ENCODE peak calls at places on chromosomes 7 and 10, in seven cellular contexts. One of them, this sample, is unnamed.

GRCh38 chr10:29529146-29529545 is 105.6 kb downstream of the SVIL start:
- DNase-seq in H7: no peak
- DNase-seq in G401: no peak
- DNase-seq in ecto neural progenitor cell: no peak
- DNase-seq in KBM-7: no peak
- DNase-seq in A549: no peak
- DNase-seq in GM04504: no peak
- DNase-seq in this sample: no peak

GRCh38 chr10:86658751-86659150 is 4.4 kb downstream of the OPN4 start:
- DNase-seq in H7: peak; percentile 28
- DNase-seq in G401: no peak
- DNase-seq in ecto neural progenitor cell: no peak
- DNase-seq in KBM-7: no peak
- DNase-seq in A549: no peak
- DNase-seq in GM04504: no peak
- DNase-seq in this sample: no peak

GRCh38 chr10:116756277-116756676 is 13.9 kb upstream of the HSPA12A start:
- DNase-seq in H7: no peak
- DNase-seq in G401: peak; percentile 28
- DNase-seq in ecto neural progenitor cell: no peak
- DNase-seq in KBM-7: no peak
- DNase-seq in A549: no peak
- DNase-seq in GM04504: no peak
- DNase-seq in this sample: peak; percentile 11

GRCh38 chr10:130138479-130138866 is 2.3 kb downstream of the GLRX3 start:
- DNase-seq in H7: no peak
- DNase-seq in G401: no peak
- DNase-seq in ecto neural progenitor cell: no peak
- DNase-seq in KBM-7: no peak
- DNase-seq in A549: peak; percentile 85
- DNase-seq in GM04504: no peak
- DNase-seq in this sample: peak; percentile 69

GRCh38 chr10:114045071-114045737 is 1.5 kb downstream of the ADRB1 start:
- DNase-seq in H7: peak; percentile 82
- DNase-seq in G401: no peak
- DNase-seq in ecto neural progenitor cell: peak; percentile 60
- DNase-seq in KBM-7: no peak
- DNase-seq in A549: no peak
- DNase-seq in GM04504: no peak
- DNase-seq in this sample: no peak

GRCh38 chr7:22064816-22065215 is 119.1 kb upstream of the CDCA7L start:
- DNase-seq in H7: no peak
- DNase-seq in G401: no peak
- DNase-seq in ecto neural progenitor cell: no peak
- DNase-seq in KBM-7: no peak
- DNase-seq in A549: no peak
- DNase-seq in GM04504: no peak
- DNase-seq in this sample: no peak

GRCh38 chr10:133335238-133336122 is 1.2 kb downstream of the CALY start:
- DNase-seq in H7: peak; percentile 92
- DNase-seq in G401: peak; percentile 77
- DNase-seq in ecto neural progenitor cell: peak; percentile 79
- DNase-seq in KBM-7: no peak
- DNase-seq in A549: peak; percentile 63
- DNase-seq in GM04504: no peak
- DNase-seq in this sample: peak; percentile 61

GRCh38 chr7:70322786-70323185 is 724.5 kb downstream of the AUTS2 start:
- DNase-seq in H7: no peak
- DNase-seq in G401: peak; percentile 8
- DNase-seq in ecto neural progenitor cell: no peak
- DNase-seq in KBM-7: no peak
- DNase-seq in A549: no peak
- DNase-seq in GM04504: no peak
- DNase-seq in this sample: no peak

GRCh38 chr7:85185355-85186082 is 1.3 kb downstream of the SEMA3D start:
- DNase-seq in H7: peak; percentile 57
- DNase-seq in G401: no peak
- DNase-seq in ecto neural progenitor cell: peak; percentile 74
- DNase-seq in KBM-7: peak; percentile 67
- DNase-seq in A549: peak; percentile 9
- DNase-seq in GM04504: no peak
- DNase-seq in this sample: peak; percentile 61